ENCODE peak calls at places on chromosomes 16 and 17, in ten cellular contexts. One of them, this sample, is unnamed.

GRCh38 chr16:73737637-73738036 is 559.0 kb upstream of the PSMD7 start:
- DNase-seq in nucleus accumbens: no peak
- DNase-seq in amniotic epithelial cell: no peak
- DNase-seq in mammary epithelial cell: no peak
- DNase-seq in RPMI8226: no peak
- DNase-seq in bronchial epithelial cell: no peak
- DNase-seq in cardiac fibroblast: no peak
- DNase-seq in HTR-8/SVneo: no peak
- DNase-seq in effector memory CD4-positive, alpha-beta T cell: no peak
- DNase-seq in CD4-positive, alpha-beta T cell: no peak
- DNase-seq in this sample: no peak

GRCh38 chr17:11644265-11645212 is 46.3 kb downstream of the DNAH9 start:
- DNase-seq in nucleus accumbens: peak
- DNase-seq in mammary epithelial cell: peak
- DNase-seq in amniotic epithelial cell: peak
- DNase-seq in effector memory CD4-positive, alpha-beta T cell: no peak
- DNase-seq in RPMI8226: peak
- DNase-seq in bronchial epithelial cell: peak
- DNase-seq in cardiac fibroblast: peak
- DNase-seq in CD4-positive, alpha-beta T cell: peak
- DNase-seq in HTR-8/SVneo: peak
- DNase-seq in this sample: no peak

GRCh38 chr17:77036841-77037381 is 103.9 kb upstream of the SEC14L1 start:
- DNase-seq in amniotic epithelial cell: no peak
- DNase-seq in HTR-8/SVneo: no peak
- DNase-seq in bronchial epithelial cell: no peak
- DNase-seq in nucleus accumbens: no peak
- DNase-seq in CD4-positive, alpha-beta T cell: no peak
- DNase-seq in effector memory CD4-positive, alpha-beta T cell: no peak
- DNase-seq in mammary epithelial cell: peak
- DNase-seq in RPMI8226: peak
- DNase-seq in cardiac fibroblast: no peak
- DNase-seq in this sample: no peak

GRCh38 chr17:16215965-16216316 is 607 bp upstream of the NCOR1 start:
- DNase-seq in mammary epithelial cell: no peak
- DNase-seq in effector memory CD4-positive, alpha-beta T cell: no peak
- DNase-seq in bronchial epithelial cell: peak
- DNase-seq in RPMI8226: no peak
- DNase-seq in cardiac fibroblast: no peak
- DNase-seq in nucleus accumbens: peak
- DNase-seq in CD4-positive, alpha-beta T cell: no peak
- DNase-seq in HTR-8/SVneo: no peak
- DNase-seq in amniotic epithelial cell: peak
- DNase-seq in this sample: no peak

GRCh38 chr17:47789611-47790520 is 31.7 kb downstream of the OSBPL7 start:
- DNase-seq in bronchial epithelial cell: peak
- DNase-seq in HTR-8/SVneo: peak
- DNase-seq in effector memory CD4-positive, alpha-beta T cell: peak
- DNase-seq in RPMI8226: peak
- DNase-seq in mammary epithelial cell: peak
- DNase-seq in cardiac fibroblast: peak
- DNase-seq in CD4-positive, alpha-beta T cell: peak
- DNase-seq in amniotic epithelial cell: peak
- DNase-seq in nucleus accumbens: peak
- DNase-seq in this sample: peak

GRCh38 chr16:58907297-58907696 is 173.2 kb upstream of the GOT2 start:
- DNase-seq in HTR-8/SVneo: no peak
- DNase-seq in CD4-positive, alpha-beta T cell: no peak
- DNase-seq in cardiac fibroblast: no peak
- DNase-seq in bronchial epithelial cell: no peak
- DNase-seq in RPMI8226: no peak
- DNase-seq in nucleus accumbens: no peak
- DNase-seq in effector memory CD4-positive, alpha-beta T cell: no peak
- DNase-seq in mammary epithelial cell: no peak
- DNase-seq in amniotic epithelial cell: no peak
- DNase-seq in this sample: no peak

GRCh38 chr16:55053071-55053415 is 122.4 kb downstream of the IRX5 start:
- DNase-seq in HTR-8/SVneo: no peak
- DNase-seq in RPMI8226: no peak
- DNase-seq in mammary epithelial cell: no peak
- DNase-seq in bronchial epithelial cell: no peak
- DNase-seq in effector memory CD4-positive, alpha-beta T cell: no peak
- DNase-seq in cardiac fibroblast: no peak
- DNase-seq in amniotic epithelial cell: no peak
- DNase-seq in CD4-positive, alpha-beta T cell: no peak
- DNase-seq in nucleus accumbens: no peak
- DNase-seq in this sample: no peak

GRCh38 chr16:1244881-1245280 is 4.4 kb downstream of the TPSAB1 start:
- DNase-seq in HTR-8/SVneo: no peak
- DNase-seq in bronchial epithelial cell: no peak
- DNase-seq in nucleus accumbens: no peak
- DNase-seq in RPMI8226: no peak
- DNase-seq in amniotic epithelial cell: no peak
- DNase-seq in effector memory CD4-positive, alpha-beta T cell: no peak
- DNase-seq in cardiac fibroblast: no peak
- DNase-seq in CD4-positive, alpha-beta T cell: no peak
- DNase-seq in mammary epithelial cell: no peak
- DNase-seq in this sample: no peak

GRCh38 chr17:63134867-63135266 is 168.8 kb downstream of the TANC2 start:
- DNase-seq in amniotic epithelial cell: no peak
- DNase-seq in mammary epithelial cell: no peak
- DNase-seq in bronchial epithelial cell: no peak
- DNase-seq in effector memory CD4-positive, alpha-beta T cell: no peak
- DNase-seq in CD4-positive, alpha-beta T cell: no peak
- DNase-seq in cardiac fibroblast: no peak
- DNase-seq in nucleus accumbens: no peak
- DNase-seq in HTR-8/SVneo: no peak
- DNase-seq in RPMI8226: no peak
- DNase-seq in this sample: no peak

GRCh38 chr16:2511128-2511785 is 2.5 kb upstream of the ATP6V0C start:
- DNase-seq in mammary epithelial cell: no peak
- DNase-seq in nucleus accumbens: no peak
- DNase-seq in RPMI8226: no peak
- DNase-seq in HTR-8/SVneo: no peak
- DNase-seq in CD4-positive, alpha-beta T cell: no peak
- DNase-seq in amniotic epithelial cell: peak
- DNase-seq in bronchial epithelial cell: peak
- DNase-seq in cardiac fibroblast: peak
- DNase-seq in effector memory CD4-positive, alpha-beta T cell: no peak
- DNase-seq in this sample: no peak

GRCh38 chr17:80629298-80630028 is 84.8 kb downstream of the RPTOR start:
- DNase-seq in HTR-8/SVneo: no peak
- DNase-seq in nucleus accumbens: no peak
- DNase-seq in amniotic epithelial cell: no peak
- DNase-seq in RPMI8226: no peak
- DNase-seq in CD4-positive, alpha-beta T cell: no peak
- DNase-seq in bronchial epithelial cell: no peak
- DNase-seq in mammary epithelial cell: no peak
- DNase-seq in cardiac fibroblast: no peak
- DNase-seq in effector memory CD4-positive, alpha-beta T cell: no peak
- DNase-seq in this sample: no peak

GRCh38 chr16:11139624-11140375 is 116.2 kb downstream of the SOCS1 start:
- DNase-seq in nucleus accumbens: no peak
- DNase-seq in mammary epithelial cell: no peak
- DNase-seq in RPMI8226: no peak
- DNase-seq in HTR-8/SVneo: no peak
- DNase-seq in CD4-positive, alpha-beta T cell: peak
- DNase-seq in bronchial epithelial cell: no peak
- DNase-seq in effector memory CD4-positive, alpha-beta T cell: no peak
- DNase-seq in cardiac fibroblast: peak
- DNase-seq in amniotic epithelial cell: no peak
- DNase-seq in this sample: no peak

GRCh38 chr17:65294184-65294719 is 157.1 kb downstream of the RGS9 start:
- DNase-seq in nucleus accumbens: peak
- DNase-seq in HTR-8/SVneo: peak
- DNase-seq in CD4-positive, alpha-beta T cell: peak
- DNase-seq in amniotic epithelial cell: peak
- DNase-seq in mammary epithelial cell: peak
- DNase-seq in RPMI8226: peak
- DNase-seq in cardiac fibroblast: peak
- DNase-seq in effector memory CD4-positive, alpha-beta T cell: peak
- DNase-seq in bronchial epithelial cell: peak
- DNase-seq in this sample: peak